ENCODE peak calls at places on chromosomes 1 and 21, in four cellular contexts. F is GM06990, E is mesendoderm, P is cardiac muscle cell. K is an unnamed sample.

GRCh38 chr21:33059319-33059894 is 10.5 kb upstream of the OLIG1 start:
- DNase-seq in E (no peak), P (no peak), F (no peak), K (no peak)

GRCh38 chr1:11211925-11212587 is 22.9 kb downstream of the ANGPTL7 start:
- DNase-seq in E (no peak), F (no peak), P (no peak), K (no peak)

GRCh38 chr1:182972821-182973220 is 19.9 kb upstream of the SHCBP1L start:
- DNase-seq in F (no peak), E (no peak), P (no peak), K (no peak)

GRCh38 chr1:154955039-154955717 is 721 bp downstream of the PBXIP1 start:
- DNase-seq in E (peak; percentile 95), F (peak; percentile 58), P (peak; percentile 55), K (no peak)

GRCh38 chr1:3341236-3341994 is 113.0 kb upstream of the ARHGEF16 start:
- DNase-seq in E (no peak), P (no peak), F (no peak), K (no peak)

GRCh38 chr1:6987940-6988339 is 202.7 kb downstream of the CAMTA1 start:
- DNase-seq in P (no peak), E (no peak), F (no peak), K (no peak)

GRCh38 chr1:174160109-174160473 is 771 bp downstream of the RABGAP1L start:
- DNase-seq in F (no peak), P (peak; percentile 17), E (peak; percentile 49), K (peak; percentile 81)

GRCh38 chr1:154847891-154848290 is 22.2 kb downstream of the KCNN3 start:
- DNase-seq in E (no peak), F (no peak), P (no peak), K (no peak)

GRCh38 chr1:106768077-106768476 is 288.4 kb upstream of the PRMT6 start:
- DNase-seq in F (no peak), P (peak; percentile 8), E (no peak), K (no peak)

GRCh38 chr1:56302878-56303277 is 276.5 kb downstream of the PLPP3 start:
- DNase-seq in P (no peak), E (no peak), F (no peak), K (no peak)

GRCh38 chr1:151175036-151175741 is 592 bp downstream of the TMOD4 start:
- DNase-seq in E (no peak), F (no peak), P (no peak), K (no peak)

GRCh38 chr1:173871500-173871899 is 3.3 kb downstream of the ZBTB37 start:
- DNase-seq in E (no peak), F (no peak), P (no peak), K (no peak)

GRCh38 chr1:186925881-186926676 is 97.3 kb downstream of the PLA2G4A start:
- DNase-seq in E (no peak), F (no peak), P (no peak), K (no peak)

GRCh38 chr1:200153277-200154055 is 126.0 kb downstream of the NR5A2 start:
- DNase-seq in F (no peak), P (no peak), E (no peak), K (no peak)

GRCh38 chr1:33267468-33268205 is 11.3 kb downstream of the ZNF362 start:
- DNase-seq in F (no peak), E (no peak), P (no peak), K (no peak)

GRCh38 chr1:209395169-209395568 is 188.3 kb upstream of the CAMK1G start:
- DNase-seq in F (no peak), P (peak; percentile 21), E (no peak), K (no peak)

GRCh38 chr1:53517109-53517508 is 57.9 kb downstream of the DMRTB1 start:
- DNase-seq in P (no peak), F (no peak), E (no peak), K (no peak)

GRCh38 chr21:31293986-31294385 is 50.1 kb downstream of the TIAM1 start:
- DNase-seq in F (no peak), E (peak; percentile 70), P (no peak), K (no peak)

GRCh38 chr1:18007391-18008106 is 100.0 kb upstream of the IGSF21 start:
- DNase-seq in F (no peak), E (no peak), P (no peak), K (no peak)

GRCh38 chr1:153400244-153400643 is 9.4 kb upstream of the S100A8 start:
- DNase-seq in P (no peak), F (no peak), E (no peak), K (peak; percentile 36)

GRCh38 chr1:56795864-56796263 is 23.3 kb downstream of the FYB2 start:
- DNase-seq in E (no peak), P (no peak), F (no peak), K (no peak)

GRCh38 chr1:226091461-226091860 is 28.9 kb downstream of the H3-3A start:
- DNase-seq in F (no peak), P (no peak), E (no peak), K (no peak)

GRCh38 chr1:209422281-209422680 is 161.2 kb upstream of the CAMK1G start:
- DNase-seq in P (no peak), F (no peak), E (no peak), K (no peak)

GRCh38 chr1:100391675-100392074 is 39.4 kb downstream of the CDC14A start:
- DNase-seq in P (peak; percentile 28), F (no peak), E (no peak), K (no peak)

GRCh38 chr1:2248127-2248826 is 20.2 kb downstream of the SKI start:
- DNase-seq in P (no peak), E (peak; percentile 63), F (no peak), K (no peak)

GRCh38 chr1:68301538-68301937 is 69.2 kb upstream of the WLS start:
- DNase-seq in F (no peak), P (no peak), E (no peak), K (no peak)

GRCh38 chr1:101406271-101406670 is 169.5 kb downstream of the S1PR1 start:
- DNase-seq in F (no peak), E (no peak), P (no peak), K (no peak)

GRCh38 chr21:45102391-45102932 is 28.1 kb downstream of the ADARB1 start:
- DNase-seq in F (no peak), E (peak; percentile 28), P (no peak), K (no peak)

GRCh38 chr1:1308756-1309524 is 543 bp downstream of the PUSL1 start:
- DNase-seq in P (no peak), E (peak; percentile 57), F (no peak), K (no peak)

GRCh38 chr1:181135815-181136737 is 47.6 kb downstream of the IER5 start:
- DNase-seq in E (no peak), P (no peak), F (no peak), K (no peak)

GRCh38 chr21:14013056-14013603 is 197.6 kb downstream of the LIPI start:
- DNase-seq in P (no peak), E (no peak), F (no peak), K (no peak)

GRCh38 chr1:5423109-5423508 is 569.1 kb downstream of the NPHP4 start:
- DNase-seq in E (peak; percentile 62), P (peak; percentile 13), F (no peak), K (no peak)

GRCh38 chr1:223780318-223780717 is 65.4 kb downstream of the TP53BP2 start:
- DNase-seq in P (no peak), E (no peak), F (no peak), K (no peak)

GRCh38 chr21:41919666-41920398 is 34.0 kb downstream of the C2CD2 start:
- DNase-seq in F (no peak), E (no peak), P (no peak), K (no peak)

GRCh38 chr1:235073968-235074334 is 54.7 kb downstream of the TOMM20 start:
- DNase-seq in F (no peak), P (no peak), E (no peak), K (no peak)
- H3K4me3 ChIP-seq in F (no peak overlapping the region), P (no peak overlapping the region), E (no peak overlapping the region), K (no peak overlapping the region)

DNA sequence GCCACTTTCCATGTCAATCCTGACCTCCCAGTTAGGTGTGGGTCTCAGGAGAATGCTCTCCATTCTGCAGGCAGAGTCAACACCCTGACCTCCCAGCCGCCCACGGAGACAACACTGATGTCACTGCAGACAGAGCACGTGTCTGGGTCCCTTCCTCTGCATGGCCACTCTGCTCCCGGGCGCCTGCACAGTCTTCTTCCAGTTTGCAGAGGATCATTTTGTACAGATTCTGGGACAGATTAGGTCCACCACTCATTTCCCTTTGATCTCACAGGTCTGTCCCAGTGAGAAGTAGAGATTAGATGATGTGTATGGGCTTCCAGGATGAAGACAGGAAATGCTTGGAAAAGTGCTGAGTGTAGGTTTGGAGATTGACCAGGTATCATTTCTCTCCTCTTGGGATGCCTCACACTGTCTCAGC is 8.1 kb downstream of the MYBPHL start:
- DNase-seq in F (no peak), P (no peak), E (no peak), K (no peak)
- H3K4me3 ChIP-seq in F (no peak overlapping the region), P (no peak overlapping the region), E (no peak overlapping the region), K (no peak overlapping the region)

GRCh38 chr1:89065077-89065868 is at the start of gene GBP1:
- DNase-seq in P (peak; percentile 21), F (peak; percentile 29), E (no peak), K (no peak)
- H3K4me3 ChIP-seq in P (no peak within 1 kb of the TSS), F (peak within 1 kb of the TSS; percentile 58), E (no peak within 1 kb of the TSS), K (peak within 1 kb of the TSS; percentile 51)

DNA sequence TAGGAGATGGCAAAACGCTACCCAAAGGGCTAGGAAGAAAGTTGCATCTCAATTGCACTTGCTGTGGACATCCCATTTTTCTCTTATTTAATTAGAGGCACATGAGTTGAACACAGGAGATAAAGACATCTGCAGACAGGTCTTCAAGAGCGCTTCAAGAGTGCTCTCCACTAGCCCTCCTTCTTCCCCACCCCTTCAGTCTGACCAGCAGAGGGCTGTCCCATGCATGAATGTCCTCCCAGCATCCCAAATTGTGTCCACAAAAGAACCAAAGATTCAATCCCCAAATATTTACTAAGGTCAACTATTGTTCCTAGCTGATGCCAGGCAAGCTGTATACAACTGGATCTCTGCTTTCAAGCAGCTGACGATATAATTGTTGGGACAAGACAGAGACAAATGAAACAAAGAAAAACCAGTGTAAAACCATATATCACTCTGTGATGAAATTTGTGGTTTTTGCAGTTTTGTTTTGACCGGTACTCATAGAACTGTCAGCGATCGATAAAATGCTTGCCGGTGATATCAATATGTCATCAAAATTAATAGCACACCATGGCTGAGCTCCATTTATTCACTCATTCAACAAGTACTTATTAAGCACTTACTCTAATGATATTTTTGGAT is 174.2 kb downstream of the TNR start:
- DNase-seq in P (no peak), F (no peak), E (peak; percentile 14), K (no peak)
- H3K4me3 ChIP-seq in P (no peak overlapping the region), F (no peak overlapping the region), E (no peak overlapping the region), K (no peak overlapping the region)

DNA sequence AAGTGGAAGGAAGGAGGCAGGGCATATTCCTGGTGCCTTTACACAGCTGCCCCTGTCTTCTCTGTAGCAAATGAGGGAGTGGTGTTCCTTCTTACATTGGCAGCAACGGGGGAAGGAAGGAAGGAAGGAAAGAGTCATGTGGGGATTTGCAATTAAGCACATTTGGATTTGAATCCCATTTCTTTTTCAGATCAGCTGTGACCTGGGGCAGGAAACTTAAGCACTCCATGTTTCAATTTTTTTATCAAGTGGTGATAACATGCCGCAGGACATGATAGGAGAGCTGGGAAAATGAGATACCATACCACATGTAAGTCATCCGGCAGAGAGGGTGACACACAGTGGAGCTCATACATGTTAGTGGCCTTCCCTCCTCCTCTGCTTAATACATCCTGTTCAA is 186.8 kb downstream of the APP start:
- DNase-seq in E (peak; percentile 39), P (no peak), F (no peak), K (no peak)
- H3K4me3 ChIP-seq in E (no peak overlapping the region), P (no peak overlapping the region), F (no peak overlapping the region), K (no peak overlapping the region)

GRCh38 chr1:196558424-196558823 is 49.8 kb downstream of the KCNT2 start:
- DNase-seq in E (peak; percentile 34), F (no peak), P (no peak), K (no peak)
- H3K4me3 ChIP-seq in E (no peak overlapping the region), F (no peak overlapping the region), P (no peak overlapping the region), K (peak overlapping the region; percentile 35)

GRCh38 chr1:236090741-236091147 is 25.9 kb upstream of the NID1 start:
- DNase-seq in E (no peak), F (no peak), P (no peak), K (no peak)
- H3K4me3 ChIP-seq in E (no peak overlapping the region), F (no peak overlapping the region), P (no peak overlapping the region), K (no peak overlapping the region)

K was measured in right atrium auricular region.